ENCODE peak calls at places on chromosomes 7 and 10, in four cellular contexts. H, F, C and P are unnamed samples.

GRCh38 chr7:10429516-10429915 is 544.2 kb upstream of the PHF14 start:
- DNase-seq in H (no peak), F (no peak), C (no peak), P (no peak)

GRCh38 chr10:130739757-130740145 is 571.8 kb downstream of the TCERG1L start:
- DNase-seq in H (no peak), F (no peak), C (peak), P (no peak)

GRCh38 chr10:48404646-48405045 is 98.2 kb downstream of the MAPK8 start:
- DNase-seq in H (peak), F (no peak), C (no peak), P (no peak)

GRCh38 chr10:129908406-129908805 is 55.7 kb downstream of the EBF3 start:
- DNase-seq in H (no peak), F (no peak), C (no peak), P (no peak)

GRCh38 chr7:155466814-155467675 is 9.1 kb downstream of the EN2 start:
- DNase-seq in H (no peak), F (no peak), C (no peak), P (no peak)

GRCh38 chr10:84525120-84525806 is 196.9 kb downstream of the CCSER2 start:
- DNase-seq in H (no peak), F (no peak), C (no peak), P (no peak)

GRCh38 chr7:17882685-17883084 is 57.6 kb downstream of the SNX13 start:
- DNase-seq in H (no peak), F (no peak), C (no peak), P (no peak)

GRCh38 chr10:74816824-74817498 is 9.4 kb upstream of the KAT6B start:
- DNase-seq in H (no peak), F (no peak), C (no peak), P (no peak)

GRCh38 chr7:28086198-28086597 is 94.4 kb downstream of the JAZF1 start:
- DNase-seq in H (no peak), F (no peak), C (no peak), P (no peak)

GRCh38 chr7:99997545-99998137 is 17.8 kb upstream of the ZKSCAN1 start:
- DNase-seq in H (peak), F (no peak), C (peak), P (no peak)

GRCh38 chr7:81366546-81366945 is 403.3 kb downstream of the HGF start:
- DNase-seq in H (no peak), F (no peak), C (no peak), P (no peak)

GRCh38 chr10:11919271-11919670 is 96.1 kb downstream of the PROSER2 start:
- DNase-seq in H (no peak), F (no peak), C (no peak), P (no peak)

GRCh38 chr7:71598553-71598952 is 466.6 kb downstream of the GALNT17 start:
- DNase-seq in H (no peak), F (no peak), C (no peak), P (no peak)

GRCh38 chr7:1666779-1667565 is 3.1 kb upstream of the ELFN1 start:
- DNase-seq in H (no peak), F (no peak), C (peak), P (no peak)

GRCh38 chr10:21273400-21273968 is 252.0 kb downstream of the SKIDA1 start:
- DNase-seq in H (peak), F (no peak), C (no peak), P (no peak)

GRCh38 chr10:50636576-50636975 is 12.8 kb upstream of the SGMS1 start:
- DNase-seq in H (no peak), F (no peak), C (no peak), P (no peak)

GRCh38 chr10:89207181-89207800 is at the start of gene CH25H:
- DNase-seq in H (peak), F (peak), C (peak), P (no peak)

GRCh38 chr7:102860351-102860811 is 52.4 kb upstream of the LRRC17 start:
- DNase-seq in H (peak), F (no peak), C (no peak), P (no peak)

GRCh38 chr10:91467114-91467513 is 57.0 kb downstream of the HECTD2 start:
- DNase-seq in H (no peak), F (no peak), C (no peak), P (no peak)

GRCh38 chr10:91672021-91672608 is 39.2 kb upstream of the PPP1R3C start:
- DNase-seq in H (peak), F (no peak), C (no peak), P (no peak)

GRCh38 chr10:110918633-110919348 is at the start of gene BBIP1:
- DNase-seq in H (peak), F (peak), C (no peak), P (peak)

GRCh38 chr10:126902157-126902556 is 3.1 kb upstream of the DOCK1 start:
- DNase-seq in H (peak), F (no peak), C (no peak), P (no peak)

GRCh38 chr10:104307576-104308438 is 30.5 kb downstream of the ITPRIP start:
- DNase-seq in H (no peak), F (no peak), C (peak), P (no peak)

GRCh38 chr10:11017575-11018425 is at the start of gene CELF2:
- DNase-seq in H (peak), F (peak), C (peak), P (no peak)

GRCh38 chr7:44799939-44800338 is 3.5 kb downstream of the PPIA start:
- DNase-seq in H (no peak), F (no peak), C (no peak), P (no peak)

GRCh38 chr10:75013007-75013406 is 98.4 kb upstream of the SAMD8 start:
- DNase-seq in H (no peak), F (no peak), C (no peak), P (no peak)

GRCh38 chr7:100577103-100577502 is 3.4 kb upstream of the SAP25 start:
- DNase-seq in H (no peak), F (no peak), C (peak), P (no peak)

GRCh38 chr7:23012797-23013714 is 874 bp downstream of the HYCC1 start:
- DNase-seq in H (no peak), F (no peak), C (peak), P (no peak)

GRCh38 chr10:99125879-99126278 is 109.8 kb downstream of the HPSE2 start:
- DNase-seq in H (no peak), F (no peak), C (no peak), P (no peak)

GRCh38 chr7:141014091-141014490 is 661 bp downstream of the MRPS33 start:
- DNase-seq in H (peak), F (no peak), C (no peak), P (no peak)

GRCh38 chr10:49081532-49082275 is 33.6 kb downstream of the VSTM4 start:
- DNase-seq in H (peak), F (no peak), C (no peak), P (no peak)

GRCh38 chr10:121928528-121928884 is 675 bp upstream of the ATE1 start:
- DNase-seq in H (no peak), F (peak), C (no peak), P (peak)

GRCh38 chr7:6636741-6637543 is at the start of gene ZNF316:
- DNase-seq in H (peak), F (peak), C (peak), P (no peak)

GRCh38 chr10:60082341-60083038 is 176.1 kb upstream of the CCDC6 start:
- DNase-seq in H (no peak), F (no peak), C (no peak), P (no peak)

GRCh38 chr7:81526971-81527370 is 242.9 kb downstream of the HGF start:
- DNase-seq in H (no peak), F (no peak), C (no peak), P (no peak)

DNA sequence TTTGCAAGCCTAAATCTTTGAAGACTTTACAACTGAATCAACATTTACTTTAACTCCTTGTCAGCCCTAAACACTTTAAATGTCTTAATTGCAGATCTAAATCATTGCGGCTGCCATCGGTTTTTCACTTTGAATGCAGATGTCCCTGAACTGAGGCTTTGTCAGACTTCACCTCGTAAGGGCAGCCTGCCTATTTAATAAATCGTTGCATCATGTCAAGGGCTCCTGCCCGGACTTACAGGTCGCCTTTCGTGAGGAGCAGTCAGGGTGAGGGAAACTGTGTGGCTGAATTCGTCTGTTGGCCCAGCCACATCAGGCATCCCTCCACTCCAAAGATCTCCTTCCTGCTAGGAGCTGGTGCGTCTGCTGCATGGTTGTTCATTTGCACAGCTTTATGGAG is 368.2 kb upstream of the NPVF start:
- DNase-seq in H (no peak), F (no peak), C (no peak), P (no peak)
- TF ChIP-seq CTCF in H (no peak), F (no peak), C (no peak), P (no peak)

GRCh38 chr10:687583-688286 is 1.7 kb downstream of the DIP2C start:
- DNase-seq in H (no peak), F (no peak), C (no peak), P (no peak)
- H3K4me3 ChIP-seq in H (no peak), F (peak), C (peak), P (peak)

GRCh38 chr7:50068026-50068425 is 25.0 kb downstream of the ZPBP start:
- DNase-seq in H (peak), F (no peak), C (no peak), P (no peak)
- TF ChIP-seq CTCF in H (no peak), F (peak), C (no peak), P (peak)

GRCh38 chr10:119453313-119453712 is 89.2 kb downstream of the RGS10 start:
- DNase-seq in H (no peak), F (no peak), C (no peak), P (no peak)

GRCh38 chr10:119450606-119451304 is 91.8 kb downstream of the RGS10 start:
- DNase-seq in H (no peak), F (no peak), C (no peak), P (no peak)

GRCh38 chr10:119451305-119451896 is 91.1 kb downstream of the RGS10 start:
- DNase-seq in H (no peak), F (no peak), C (no peak), P (no peak)

GRCh38 chr10:119454231-119454804 is 88.2 kb downstream of the RGS10 start:
- DNase-seq in H (no peak), F (no peak), C (no peak), P (no peak)

GRCh38 chr10:119452396-119452795 is 90.1 kb downstream of the RGS10 start:
- DNase-seq in H (no peak), F (no peak), C (no peak), P (no peak)
- H3K4me3 ChIP-seq in H (no peak), F (no peak), C (no peak), P (no peak)

GRCh38 chr10:62614389-62615157 is 189.9 kb upstream of the ADO start:
- DNase-seq in H (peak), F (no peak), C (no peak), P (no peak)

GRCh38 chr10:62613429-62613828 is 191.1 kb upstream of the ADO start:
- DNase-seq in H (peak), F (no peak), C (no peak), P (no peak)

GRCh38 chr10:62610649-62611229 is 193.8 kb upstream of the ADO start:
- DNase-seq in H (peak), F (no peak), C (no peak), P (no peak)
- TF ChIP-seq CTCF in H (peak), F (peak), C (no peak), P (peak)